ENCODE peak calls at places on chromosomes 7 and 10, in four cellular contexts. G is CD4-positive, alpha-beta T cell; W is upper lobe of left lung; P is brain microvascular endothelial cell. Y is an unnamed sample. For H3K27me3, the result is how much of the 10 kb centered on the place peaks cover.

GRCh38 chr10:88903715-88904114 is 23.7 kb downstream of the STAMBPL1 start:
- DNase-seq in G (no peak), W (no peak), P (no peak), Y (no peak)

GRCh38 chr10:391304-391703 is 256.0 kb downstream of the ZMYND11 start:
- DNase-seq in G (no peak), W (no peak), P (no peak), Y (peak)

GRCh38 chr10:103512591-103513382 is 19.3 kb downstream of the NEURL1 start:
- DNase-seq in G (no peak), W (peak), P (no peak), Y (no peak)

GRCh38 chr7:135386776-135387175 is 123.1 kb downstream of the CNOT4 start:
- DNase-seq in G (no peak), W (no peak), P (no peak), Y (no peak)

GRCh38 chr10:127762925-127763324 is 25.9 kb downstream of the FOXI2 start:
- DNase-seq in G (no peak), W (no peak), P (no peak), Y (no peak)

GRCh38 chr7:93948106-93948505 is 26.6 kb downstream of the GNG11 start:
- DNase-seq in G (no peak), W (no peak), P (peak), Y (no peak)

GRCh38 chr7:15977663-15978062 is 291.2 kb upstream of the MEOX2 start:
- DNase-seq in G (no peak), W (no peak), P (peak), Y (no peak)

GRCh38 chr7:134813668-134814067 is 34.2 kb downstream of the CALD1 start:
- DNase-seq in G (no peak), W (no peak), P (peak), Y (no peak)

GRCh38 chr10:17747883-17748550 is 4.0 kb upstream of the TMEM236 start:
- DNase-seq in G (no peak), W (no peak), P (no peak), Y (peak)

GRCh38 chr7:45159296-45159695 is 1.7 kb downstream of the RAMP3 start:
- DNase-seq in G (no peak), W (no peak), P (no peak), Y (no peak)

GRCh38 chr10:78448994-78449418 is 415.3 kb downstream of the RPS24 start:
- DNase-seq in G (no peak), W (no peak), P (no peak), Y (no peak)

GRCh38 chr7:127437772-127438330 is 45.3 kb upstream of the ZNF800 start:
- DNase-seq in G (no peak), W (no peak), P (peak), Y (no peak)

GRCh38 chr10:62492012-62492869 is 118.1 kb downstream of the ZNF365 start:
- DNase-seq in G (no peak), W (no peak), P (no peak), Y (no peak)

GRCh38 chr7:136399378-136399777 is 422.2 kb upstream of the MTPN start:
- DNase-seq in G (no peak), W (no peak), P (no peak), Y (no peak)

GRCh38 chr7:92403760-92404074 is 43.6 kb upstream of the GATAD1 start:
- DNase-seq in G (no peak), W (no peak), P (no peak), Y (no peak)
- TF ChIP-seq CTCF in G (no peak), W (no peak), P (no peak), Y (no peak)

DNA sequence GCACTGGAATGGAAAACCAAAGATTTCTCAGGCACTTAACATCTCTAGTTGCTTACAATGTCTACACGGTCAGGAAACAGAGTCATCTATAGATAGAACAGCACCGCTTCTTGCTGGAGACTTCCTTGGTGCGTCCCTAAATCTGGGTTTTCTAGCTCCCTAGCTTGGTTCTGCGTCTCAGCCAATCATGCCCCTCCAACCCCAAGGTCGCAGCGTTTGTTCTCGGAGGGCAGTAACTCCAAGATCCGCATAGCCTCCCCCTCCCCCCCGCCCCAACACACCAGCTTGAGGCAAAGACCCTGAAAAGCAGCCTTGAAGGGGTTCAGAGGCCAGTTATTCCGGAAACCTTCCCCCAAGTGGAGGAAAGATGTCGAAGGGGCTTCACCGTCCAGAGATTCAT is 7.7 kb downstream of the DLX6 start:
- DNase-seq in G (no peak), W (no peak), P (no peak), Y (no peak)
- H3K27me3 ChIP-seq in G (half or more), W (under half), P (half or more), Y (half or more)

DNA sequence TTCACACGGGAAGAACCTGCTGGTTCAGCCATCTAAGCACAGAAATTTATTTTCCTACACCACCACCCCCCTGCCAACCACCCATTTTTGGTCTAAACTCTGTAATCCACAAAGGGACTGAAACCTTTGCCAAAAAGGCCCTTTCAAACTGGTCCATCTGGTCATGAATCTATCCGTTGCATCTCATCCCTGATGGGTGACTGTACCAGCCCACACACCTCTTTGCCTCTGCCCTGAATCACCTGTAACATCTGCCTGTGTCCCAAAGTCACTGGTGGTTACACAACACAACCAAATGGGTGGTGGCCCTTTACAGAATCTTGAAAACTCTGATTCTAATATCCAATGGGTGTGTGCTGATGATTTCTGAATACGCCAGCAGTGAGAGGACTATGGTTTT is 503.4 kb downstream of the PARD3 start:
- DNase-seq in G (no peak), W (no peak), P (no peak), Y (no peak)
- TF ChIP-seq CTCF in G (no peak), W (no peak), P (no peak), Y (no peak)

GRCh38 chr7:128703605-128704004 is 31.5 kb downstream of the GARIN1A start:
- DNase-seq in G (no peak), W (no peak), P (no peak), Y (no peak)

GRCh38 chr7:128704909-128705308 is 32.8 kb downstream of the GARIN1A start:
- DNase-seq in G (no peak), W (no peak), P (no peak), Y (no peak)

GRCh38 chr7:128699196-128699712 is 27.2 kb downstream of the GARIN1A start:
- DNase-seq in G (no peak), W (no peak), P (no peak), Y (no peak)

GRCh38 chr7:128699895-128700294 is 27.8 kb downstream of the GARIN1A start:
- DNase-seq in G (no peak), W (no peak), P (no peak), Y (no peak)

GRCh38 chr7:128701062-128701785 is 29.1 kb downstream of the GARIN1A start:
- DNase-seq in G (no peak), W (no peak), P (no peak), Y (no peak)
- H3K27me3 ChIP-seq in G (under half), W (under half), P (under half), Y (under half)

DNA sequence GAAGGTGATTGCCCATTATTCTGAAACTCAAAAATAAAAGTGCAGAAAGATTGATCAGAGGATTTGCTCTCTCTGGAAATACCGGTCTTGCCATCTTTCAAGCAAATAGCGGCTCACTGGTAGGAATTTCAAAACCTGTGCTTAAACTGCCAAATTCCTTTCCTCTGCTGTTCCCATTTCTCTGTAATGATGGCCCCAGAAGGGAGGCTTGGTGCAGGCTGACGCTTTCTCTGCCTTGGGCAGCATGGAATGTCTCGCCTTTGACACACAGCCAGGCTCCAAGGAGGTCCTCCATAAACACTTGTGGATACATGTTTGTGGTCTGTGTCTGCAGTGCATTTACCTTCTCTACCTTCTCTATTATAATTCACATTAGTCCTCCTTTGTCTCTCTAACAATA is 146.8 kb downstream of the HIBADH start:
- DNase-seq in G (no peak), W (no peak), P (no peak), Y (no peak)
- TF ChIP-seq CTCF in G (no peak), W (no peak), P (no peak), Y (no peak)

GRCh38 chr7:132861940-132862554 is 219.8 kb downstream of the CHCHD3 start:
- DNase-seq in G (no peak), W (no peak), P (peak), Y (no peak)
- H3K27me3 ChIP-seq in G (under half), W (under half), P (under half), Y (under half)

DNA sequence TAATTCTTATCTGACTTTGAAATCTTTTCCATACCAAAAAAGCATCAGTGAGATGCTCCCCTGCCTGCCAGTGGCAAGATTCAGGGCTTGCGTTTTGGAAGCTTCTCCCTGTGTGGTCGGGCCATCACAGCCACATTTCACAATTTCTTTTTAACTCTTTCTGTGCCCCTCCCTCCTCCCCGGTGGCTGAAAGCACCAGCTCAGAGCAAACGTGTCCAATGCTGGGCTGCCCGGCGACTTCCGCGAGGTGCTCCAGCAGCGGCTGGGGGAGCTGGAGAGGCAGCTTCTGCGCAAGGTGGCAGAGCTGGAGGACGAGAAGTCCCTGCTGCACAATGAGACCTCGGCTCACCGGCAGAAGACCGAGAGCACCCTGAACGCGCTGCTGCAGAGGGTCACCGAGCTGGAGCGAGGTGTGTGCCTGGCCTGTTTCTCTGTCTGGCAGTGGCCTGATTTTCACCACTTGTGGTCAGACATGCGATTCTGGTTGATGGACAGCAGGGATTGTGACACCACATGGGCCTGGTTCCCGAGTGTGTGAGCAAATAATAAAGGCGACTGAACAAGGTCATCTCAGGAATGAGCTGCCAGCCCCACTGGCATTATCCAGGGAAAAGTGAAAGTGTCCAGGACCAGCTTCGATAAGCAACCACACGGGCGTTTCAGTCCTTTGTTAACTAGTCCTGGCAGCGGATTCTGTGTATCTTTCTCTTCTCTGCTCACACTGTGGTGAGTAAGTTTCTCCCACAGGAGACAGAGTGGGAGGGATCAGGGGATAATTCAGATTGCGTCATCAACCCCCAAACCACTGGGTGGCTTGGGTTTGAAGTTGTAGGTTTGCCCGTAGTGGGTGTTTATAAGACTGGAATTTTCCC is 2.6 kb downstream of the NPTX2 start:
- DNase-seq in G (no peak), W (peak), P (no peak), Y (peak)
- TF ChIP-seq CTCF in G (no peak), W (no peak), P (no peak), Y (no peak)

GRCh38 chr7:155533120-155533826 is 13.1 kb downstream of the CNPY1 start:
- DNase-seq in G (no peak), W (peak), P (no peak), Y (no peak)

GRCh38 chr7:155533827-155534690 is 12.3 kb downstream of the CNPY1 start:
- DNase-seq in G (no peak), W (no peak), P (no peak), Y (no peak)

GRCh38 chr7:155531686-155532085 is 14.7 kb downstream of the CNPY1 start:
- DNase-seq in G (no peak), W (no peak), P (no peak), Y (no peak)

GRCh38 chr7:155534691-155535090 is 11.7 kb downstream of the CNPY1 start:
- DNase-seq in G (no peak), W (no peak), P (no peak), Y (no peak)

DNA sequence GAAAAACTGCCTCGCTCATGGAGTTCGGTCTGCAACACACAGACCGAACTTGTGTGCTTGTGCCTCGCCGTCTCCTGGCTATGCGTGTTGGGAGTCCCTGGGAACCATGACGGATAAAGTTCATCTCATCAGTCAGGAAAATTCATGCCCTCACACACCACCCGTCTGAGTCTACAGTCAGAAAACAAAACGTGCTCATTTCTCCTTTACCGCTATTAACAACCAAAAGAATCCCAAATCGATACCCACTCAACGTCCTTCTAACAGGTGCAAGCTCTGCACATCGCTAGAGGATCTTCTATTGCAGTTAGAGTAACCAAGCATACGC is 13.6 kb downstream of the CNPY1 start:
- DNase-seq in G (no peak), W (no peak), P (no peak), Y (no peak)
- H3K27me3 ChIP-seq in G (half or more), W (under half), P (under half), Y (half or more)